ENCODE peak calls at places on chromosomes 5 and 9, in eight cellular contexts. Y is NCI-H1436, B is type B pancreatic cell, P is RPMI8226, H is fibroblast of pulmonary artery, N is Caco-2, C is NCI-H748 treated with DMSO at 0.1 percent for 48 hours, T is transverse colon. F is an unnamed sample.

GRCh38 chr5:91280942-91281269 is 102.2 kb downstream of the ARRDC3 start:
- DNase-seq in Y (no peak), B (no peak), P (no peak), H (no peak), N (no peak), C (peak), T (no peak), F (no peak)

GRCh38 chr9:94675008-94675841 is 35.9 kb upstream of the FBP1 start:
- DNase-seq in Y (no peak), B (no peak), P (no peak), H (peak), N (no peak), C (no peak), T (no peak), F (no peak)

GRCh38 chr9:134644715-134645606 is 3.4 kb downstream of the COL5A1 start:
- DNase-seq in Y (no peak), B (no peak), P (peak), H (peak), N (no peak), C (no peak), T (peak), F (peak)

GRCh38 chr9:131839281-131840084 is 99.6 kb upstream of the RAPGEF1 start:
- DNase-seq in Y (no peak), B (no peak), P (peak), H (peak), N (no peak), C (no peak), T (peak), F (peak)

GRCh38 chr9:70387663-70388062 is 26.8 kb downstream of the KLF9 start:
- DNase-seq in Y (no peak), B (no peak), P (no peak), H (no peak), N (no peak), C (no peak), T (no peak), F (no peak)

GRCh38 chr9:136943291-136944093 is 1.0 kb downstream of the FBXW5 start:
- DNase-seq in Y (no peak), B (no peak), P (peak), H (peak), N (peak), C (no peak), T (peak), F (no peak)

GRCh38 chr9:129036923-129037766 is 719 bp downstream of the MIGA2 start:
- DNase-seq in Y (no peak), B (no peak), P (no peak), H (no peak), N (no peak), C (no peak), T (no peak), F (no peak)

GRCh38 chr5:116778015-116778414 is 203.4 kb upstream of the SEMA6A start:
- DNase-seq in Y (no peak), B (no peak), P (no peak), H (no peak), N (no peak), C (no peak), T (no peak), F (no peak)

GRCh38 chr5:58898538-58898937 is 315.7 kb downstream of the RAB3C start:
- DNase-seq in Y (no peak), B (no peak), P (no peak), H (no peak), N (no peak), C (no peak), T (no peak), F (no peak)

GRCh38 chr5:97124335-97124734 is 18.1 kb downstream of the LIX1 start:
- DNase-seq in Y (no peak), B (no peak), P (no peak), H (no peak), N (no peak), C (no peak), T (no peak), F (no peak)

GRCh38 chr9:841371-842209 is at the start of gene DMRT1:
- DNase-seq in Y (no peak), B (no peak), P (no peak), H (no peak), N (no peak), C (no peak), T (no peak), F (no peak)

GRCh38 chr9:107389617-107390071 is 99.9 kb downstream of the KLF4 start:
- DNase-seq in Y (no peak), B (no peak), P (no peak), H (peak), N (peak), C (no peak), T (peak), F (no peak)

GRCh38 chr5:41772785-41773442 is 97.3 kb downstream of the OXCT1 start:
- DNase-seq in Y (no peak), B (no peak), P (no peak), H (no peak), N (no peak), C (no peak), T (no peak), F (no peak)

GRCh38 chr5:601771-602465 is 10.2 kb upstream of the CEP72 start:
- DNase-seq in Y (no peak), B (peak), P (no peak), H (no peak), N (no peak), C (no peak), T (no peak), F (no peak)

GRCh38 chr9:79061766-79062165 is 510.0 kb upstream of the TLE4 start:
- DNase-seq in Y (no peak), B (no peak), P (no peak), H (no peak), N (no peak), C (no peak), T (no peak), F (no peak)

GRCh38 chr5:61450880-61451279 is 118.8 kb downstream of the ZSWIM6 start:
- DNase-seq in Y (no peak), B (no peak), P (no peak), H (peak), N (no peak), C (peak), T (no peak), F (no peak)

GRCh38 chr5:99587983-99588382 is 659.2 kb upstream of the CHD1 start:
- DNase-seq in Y (no peak), B (no peak), P (no peak), H (no peak), N (no peak), C (no peak), T (no peak), F (no peak)

GRCh38 chr9:88835038-88835466 is 156.2 kb upstream of the S1PR3 start:
- DNase-seq in Y (no peak), B (no peak), P (no peak), H (peak), N (no peak), C (no peak), T (no peak), F (peak)

GRCh38 chr5:132059043-132059695 is 1.3 kb upstream of the IL3 start:
- DNase-seq in Y (no peak), B (no peak), P (no peak), H (no peak), N (no peak), C (no peak), T (peak), F (no peak)

GRCh38 chr9:105331160-105331559 is 86.7 kb downstream of the SLC44A1 start:
- DNase-seq in Y (no peak), B (no peak), P (no peak), H (no peak), N (no peak), C (no peak), T (no peak), F (no peak)

GRCh38 chr5:44987026-44987425 is 178.3 kb downstream of the MRPS30 start:
- DNase-seq in Y (no peak), B (no peak), P (no peak), H (no peak), N (no peak), C (no peak), T (no peak), F (no peak)

F was measured in MV-4-11.